ENCODE peak calls at places on chromosomes 13 and 19, in seven cellular contexts. Q is NCI-H1092; D is activated CD4-positive, alpha-beta memory T cell treated with anti-CD3 and anti-CD28 coated beads, Interleukin-2, amount 10 ng/mL, durations not matched to agents 7 days and 5 days; P is bronchial epithelial cell; X is stimulated activated naive CD4-positive, alpha-beta T cell; A is A172; R is GM23248. K is an unnamed sample.

GRCh38 chr19:15288146-15288963 is 44.0 kb downstream of the BRD4 start:
- DNase-seq in D (no peak), A (no peak), R (peak; percentile 66), X (no peak), P (no peak), Q (peak; percentile 57), K (peak; percentile 59)

GRCh38 chr19:6671960-6672359 is 2.0 kb upstream of the TNFSF14 start:
- DNase-seq in R (no peak), Q (no peak), P (no peak), D (no peak), A (no peak), X (no peak), K (no peak)

GRCh38 chr13:75666646-75667351 is 30.7 kb downstream of the LMO7 start:
- DNase-seq in R (peak; percentile 58), D (no peak), A (no peak), X (no peak), Q (no peak), P (peak; percentile 97), K (no peak)

GRCh38 chr19:1411255-1412191 is 4.1 kb downstream of the DAZAP1 start:
- DNase-seq in R (peak; percentile 88), D (peak; percentile 74), P (no peak), A (peak; percentile 82), Q (no peak), X (no peak), K (peak; percentile 27)

GRCh38 chr19:342128-342455 is 2.5 kb downstream of the MIER2 start:
- DNase-seq in P (no peak), A (no peak), Q (no peak), R (no peak), X (no peak), D (no peak), K (no peak)

GRCh38 chr19:45045671-45046353 is 7.0 kb downstream of the CLASRP start:
- DNase-seq in R (no peak), A (no peak), D (no peak), Q (no peak), P (no peak), X (no peak), K (no peak)

GRCh38 chr19:4069331-4069959 is 2.7 kb upstream of the ZBTB7A start:
- DNase-seq in Q (no peak), P (no peak), A (no peak), R (no peak), D (peak; percentile 84), X (peak; percentile 24), K (no peak)

GRCh38 chr19:18745012-18745735 is 45.9 kb downstream of the COMP start:
- DNase-seq in D (no peak), P (no peak), R (no peak), A (no peak), Q (no peak), X (no peak), K (no peak)

GRCh38 chr13:111253334-111253872 is 67.0 kb upstream of the TEX29 start:
- DNase-seq in D (no peak), X (no peak), Q (no peak), A (no peak), P (no peak), R (peak; percentile 73), K (no peak)

GRCh38 chr19:31676271-31677004 is 327.2 kb upstream of the TSHZ3 start:
- DNase-seq in A (peak; percentile 70), X (no peak), P (no peak), Q (no peak), R (peak; percentile 5), D (no peak), K (no peak)

K was measured in NCI-H2081.